ENCODE peak calls at places on chromosomes 1 and 21, in four cellular contexts. Z is A172, N is upper lobe of right lung, T is BE2C. W is an unnamed sample.

GRCh38 chr1:115669002-115669673 is 27.4 kb downstream of the VANGL1 start:
- DNase-seq in N (no peak), Z (peak), T (no peak), W (peak)

GRCh38 chr1:25743164-25744139 is 56.5 kb upstream of the SELENON start:
- DNase-seq in T (peak), Z (peak), N (peak), W (peak)

GRCh38 chr1:76146184-76146583 is 71.6 kb downstream of the ST6GALNAC3 start:
- DNase-seq in T (no peak), N (no peak), Z (no peak), W (no peak)

GRCh38 chr21:45517249-45518065 is 24.8 kb downstream of the SLC19A1 start:
- DNase-seq in Z (no peak), N (peak), T (no peak), W (no peak)

GRCh38 chr1:234987415-234988159 is 141.1 kb downstream of the TOMM20 start:
- DNase-seq in N (no peak), Z (peak), T (no peak), W (peak)

GRCh38 chr21:28375708-28376385 is 616.8 kb downstream of the LTN1 start:
- DNase-seq in T (no peak), N (no peak), Z (no peak), W (no peak)

GRCh38 chr1:229379901-229380300 is 37.1 kb upstream of the CCSAP start:
- DNase-seq in Z (no peak), N (no peak), T (no peak), W (no peak)

GRCh38 chr1:178541829-178542553 is 29.1 kb downstream of the TEX35 start:
- DNase-seq in Z (no peak), N (peak), T (peak), W (no peak)

GRCh38 chr1:205240569-205240968 is 12.8 kb downstream of the TMCC2 start:
- DNase-seq in T (no peak), N (peak), Z (no peak), W (no peak)

GRCh38 chr1:21882721-21883415 is 54.2 kb downstream of the HSPG2 start:
- DNase-seq in N (no peak), T (no peak), Z (no peak), W (peak)

GRCh38 chr1:18820791-18821641 is 38.4 kb downstream of the TAS1R2 start:
- DNase-seq in T (peak), Z (peak), N (peak), W (peak)

GRCh38 chr1:220217383-220217988 is 54.8 kb downstream of the RAB3GAP2 start:
- DNase-seq in Z (peak), N (no peak), T (no peak), W (peak)

GRCh38 chr1:17243274-17243673 is 5.6 kb upstream of the PADI3 start:
- DNase-seq in T (no peak), Z (no peak), N (no peak), W (no peak)

GRCh38 chr1:164712131-164713031 is 153.4 kb downstream of the PBX1 start:
- DNase-seq in N (no peak), Z (no peak), T (peak), W (peak)

GRCh38 chr1:11501491-11501897 is 22.5 kb downstream of the DISP3 start:
- DNase-seq in N (peak), T (no peak), Z (no peak), W (no peak)

GRCh38 chr1:93749894-93750301 is 68.3 kb upstream of the BCAR3 start:
- DNase-seq in N (no peak), T (no peak), Z (peak), W (no peak)

GRCh38 chr21:39579734-39580332 is 32.9 kb upstream of the B3GALT5 start:
- DNase-seq in T (no peak), N (no peak), Z (no peak), W (no peak)

GRCh38 chr1:59543211-59543668 is 246.3 kb downstream of the FGGY start:
- DNase-seq in N (no peak), Z (no peak), T (no peak), W (no peak)

GRCh38 chr1:190762325-190762724 is 284.7 kb upstream of the BRINP3 start:
- DNase-seq in Z (no peak), N (no peak), T (no peak), W (no peak)

GRCh38 chr1:230205719-230206198 is 138.7 kb downstream of the GALNT2 start:
- DNase-seq in N (no peak), Z (no peak), T (no peak), W (no peak)

GRCh38 chr1:151401860-151402259 is 2.5 kb downstream of the PSMB4 start:
- DNase-seq in T (no peak), N (no peak), Z (no peak), W (no peak)

GRCh38 chr21:44517175-44517899 is 22.7 kb downstream of the KRTAP10-1 start:
- DNase-seq in T (peak), Z (peak), N (peak), W (peak)

GRCh38 chr1:87898401-87898800 is 569.7 kb downstream of the LMO4 start:
- DNase-seq in N (no peak), Z (no peak), T (no peak), W (no peak)

GRCh38 chr1:20265243-20265642 is 25.4 kb upstream of the VWA5B1 start:
- DNase-seq in Z (no peak), T (no peak), N (no peak), W (no peak)

GRCh38 chr1:4801192-4801924 is 146.9 kb downstream of the AJAP1 start:
- DNase-seq in T (peak), Z (no peak), N (peak), W (peak)

GRCh38 chr1:208058212-208059155 is 147.6 kb upstream of the CD34 start:
- DNase-seq in N (no peak), Z (peak), T (peak), W (no peak)

GRCh38 chr1:182355718-182356098 is 35.9 kb downstream of the GLUL start:
- DNase-seq in Z (no peak), N (no peak), T (no peak), W (no peak)

GRCh38 chr1:11634759-11635158 is 19.5 kb downstream of the FBXO2 start:
- DNase-seq in N (no peak), Z (no peak), T (no peak), W (no peak)

GRCh38 chr1:27577504-27578188 is 26.3 kb downstream of the AHDC1 start:
- DNase-seq in T (no peak), Z (no peak), N (no peak), W (no peak)

GRCh38 chr1:86082183-86082582 is 74.4 kb downstream of the COL24A1 start:
- DNase-seq in T (no peak), Z (no peak), N (no peak), W (peak)

GRCh38 chr1:203914292-203914691 is 52.9 kb downstream of the SNRPE start:
- DNase-seq in N (no peak), Z (no peak), T (no peak), W (no peak)

GRCh38 chr1:159996653-159997052 is 35.1 kb downstream of the PIGM start:
- DNase-seq in T (no peak), N (no peak), Z (peak), W (peak)

GRCh38 chr21:44913425-44914175 is 7.1 kb downstream of the ITGB2 start:
- DNase-seq in T (no peak), Z (no peak), N (no peak), W (no peak)

GRCh38 chr1:27682351-27682944 is 10.5 kb upstream of the IFI6 start:
- DNase-seq in Z (no peak), T (no peak), N (no peak), W (no peak)

GRCh38 chr21:45228171-45228641 is 59.5 kb downstream of the POFUT2 start:
- DNase-seq in T (no peak), N (no peak), Z (peak), W (peak)

GRCh38 chr21:22900511-22900910 is 1902.3 kb downstream of the NCAM2 start:
- DNase-seq in Z (no peak), N (no peak), T (no peak), W (no peak)

GRCh38 chr1:222777463-222777862 is 37.4 kb upstream of the DISP1 start:
- DNase-seq in Z (no peak), N (no peak), T (no peak), W (no peak)

GRCh38 chr1:78277253-78277652 is 213.5 kb upstream of the PTGFR start:
- DNase-seq in Z (peak), N (no peak), T (no peak), W (peak)